ENCODE peak calls at places on chromosome 10, in seven cellular contexts. X is CD8-positive, alpha-beta T cell; V is H9; F is heart left ventricle; Z is left ventricle myocardium inferior; P is IMR-90; D is neural progenitor cell. L is an unnamed sample. For H3K4me1 and H3K27me3, the result is how much of the 10 kb centered on the place peaks cover.

GRCh38 chr10:29634764-29635625 is at the start of gene SVIL:
- DNase-seq in D (peak), P (peak), F (peak), X (no peak), V (peak), Z (peak), L (peak)

GRCh38 chr10:113644185-113645120 is 19.4 kb downstream of the NRAP start:
- DNase-seq in F (no peak), V (no peak), Z (no peak), D (no peak), X (no peak), P (peak), L (no peak)

GRCh38 chr10:19628767-19629443 is 187.3 kb upstream of the PLXDC2 start:
- DNase-seq in F (no peak), V (no peak), Z (no peak), X (no peak), P (no peak), D (peak), L (no peak)

GRCh38 chr10:7275761-7276440 is 134.9 kb downstream of the SFMBT2 start:
- DNase-seq in Z (no peak), D (no peak), X (no peak), V (no peak), P (no peak), F (no peak), L (peak)

GRCh38 chr10:3886666-3887251 is 101.8 kb upstream of the KLF6 start:
- DNase-seq in F (peak), X (no peak), P (peak), V (no peak), D (no peak), Z (no peak), L (peak)

GRCh38 chr10:6300106-6300783 is 97.5 kb downstream of the PFKFB3 start:
- DNase-seq in Z (no peak), P (peak), X (peak), F (no peak), D (no peak), V (no peak), L (no peak)

GRCh38 chr10:3950676-3951275 is 165.8 kb upstream of the KLF6 start:
- DNase-seq in X (peak), D (no peak), Z (no peak), V (no peak), F (no peak), P (no peak), L (no peak)

GRCh38 chr10:3426190-3426845 is 253.7 kb upstream of the PITRM1 start:
- DNase-seq in F (no peak), Z (no peak), V (no peak), X (no peak), D (no peak), P (peak), L (no peak)

GRCh38 chr10:132421377-132422168 is 24.6 kb downstream of the PWWP2B start:
- DNase-seq in D (peak), V (no peak), F (peak), X (no peak), Z (peak), P (peak), L (peak)

GRCh38 chr10:26528715-26529393 is 90.7 kb downstream of the APBB1IP start:
- DNase-seq in F (no peak), Z (no peak), P (no peak), D (no peak), V (no peak), X (no peak), L (no peak)

GRCh38 chr10:75191821-75192568 is 18.6 kb upstream of the VDAC2 start:
- DNase-seq in X (no peak), V (no peak), P (peak), D (no peak), F (peak), Z (peak), L (peak)

GRCh38 chr10:23525406-23525805 is 86.5 kb downstream of the OTUD1 start:
- DNase-seq in D (no peak), V (no peak), X (no peak), Z (no peak), F (no peak), P (peak), L (no peak)
- TF ChIP-seq CTCF in D (peak), V (peak), X (peak), Z (peak), F (peak), P (peak), L (peak)

DNA sequence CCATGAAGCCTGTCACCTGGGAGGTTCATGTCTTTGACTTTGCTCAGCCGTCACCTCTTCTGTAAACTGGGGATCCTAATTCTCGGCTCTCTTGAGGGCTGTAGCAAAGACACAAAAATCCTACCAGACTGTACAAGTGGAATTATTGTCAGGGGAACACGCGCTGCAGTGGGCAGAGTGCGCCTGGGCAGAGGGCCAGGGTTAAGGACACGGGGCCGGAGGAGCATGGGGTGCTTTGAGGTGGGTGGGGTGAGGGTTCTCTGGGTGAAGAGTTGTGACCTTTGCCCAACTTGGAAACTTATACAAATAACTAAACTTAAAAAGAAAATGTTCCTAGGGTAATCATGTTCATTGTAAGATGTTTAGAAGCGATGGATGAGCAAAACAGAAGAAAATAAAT is 36.0 kb downstream of the PALD1 start:
- DNase-seq in F (no peak), X (no peak), D (no peak), P (no peak), V (no peak), Z (no peak), L (no peak)
- H3K4me1 ChIP-seq in F (half or more), X (under half), D (under half), P (under half), V (under half), Z (half or more), L (under half)

GRCh38 chr10:124074471-124075109 is 18.8 kb downstream of the CHST15 start:
- DNase-seq in Z (peak), V (no peak), P (no peak), D (no peak), F (no peak), X (no peak), L (no peak)
- H3K27me3 ChIP-seq in Z (under half), V (under half), P (under half), D (under half), F (under half), X (under half), L (under half)

DNA sequence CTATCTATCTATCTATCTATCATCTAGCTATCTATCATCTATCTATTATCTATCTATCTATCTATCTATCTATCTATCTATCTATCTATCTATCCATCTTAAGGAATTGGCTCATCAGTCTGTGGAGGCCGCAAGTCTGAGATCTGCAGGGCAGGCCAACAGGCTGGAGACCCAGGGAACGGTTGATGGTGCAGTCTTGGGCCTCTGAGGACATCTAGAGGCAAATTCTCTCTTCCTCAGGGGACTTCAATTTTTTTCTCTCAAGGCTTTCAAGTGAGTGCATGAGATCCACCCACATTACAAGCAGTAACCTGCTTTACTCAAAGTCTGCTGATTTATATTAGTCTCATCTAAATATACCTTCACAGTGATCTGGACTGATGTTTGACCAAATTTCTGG is 197.0 kb downstream of the GLRX3 start:
- DNase-seq in X (no peak), F (no peak), P (no peak), D (peak), V (no peak), Z (no peak), L (no peak)
- TF ChIP-seq CTCF in X (no peak), F (no peak), P (no peak), D (peak), V (peak), Z (no peak), L (no peak)

GRCh38 chr10:43448742-43449141 is 11.8 kb downstream of the ZNF487 start:
- DNase-seq in D (no peak), F (no peak), X (no peak), P (no peak), V (no peak), Z (no peak), L (no peak)

GRCh38 chr10:43453266-43453831 is 16.4 kb downstream of the ZNF487 start:
- DNase-seq in D (no peak), F (no peak), Z (no peak), X (no peak), V (no peak), P (no peak), L (no peak)

GRCh38 chr10:43458227-43458626 is 21.3 kb downstream of the ZNF487 start:
- DNase-seq in X (no peak), V (no peak), F (no peak), Z (no peak), D (peak), P (no peak), L (no peak)

DNA sequence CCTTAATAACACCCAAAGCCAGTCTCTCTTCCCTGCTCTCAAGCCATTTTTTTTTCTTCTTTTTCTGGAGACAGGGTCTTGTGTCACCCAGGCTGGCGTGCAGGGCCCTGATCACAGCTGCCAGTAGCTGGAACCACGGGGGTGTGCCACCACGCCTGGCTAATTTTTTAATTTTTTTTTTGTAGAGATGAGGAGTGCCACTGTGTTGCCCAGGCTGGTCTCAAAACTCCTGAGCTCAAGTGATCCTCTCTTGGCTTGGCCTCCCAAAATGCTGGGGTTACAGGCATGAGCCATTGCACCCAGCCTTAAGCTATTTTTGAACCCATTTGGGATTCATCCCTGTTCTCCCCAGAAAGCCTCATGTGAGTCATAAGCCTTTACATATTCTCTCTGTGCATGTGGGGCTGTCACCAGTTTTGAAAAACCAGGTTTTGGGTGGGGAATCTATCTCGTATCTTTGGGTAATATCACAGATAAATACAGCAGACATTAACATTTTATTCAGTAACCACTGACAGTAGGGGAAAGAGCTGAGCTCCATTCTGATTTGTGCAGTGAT is 15.5 kb downstream of the ZNF487 start:
- DNase-seq in Z (no peak), P (no peak), D (no peak), V (no peak), X (no peak), F (no peak), L (no peak)
- H3K4me1 ChIP-seq in Z (under half), P (under half), D (under half), V (under half), X (half or more), F (under half), L (under half)

DNA sequence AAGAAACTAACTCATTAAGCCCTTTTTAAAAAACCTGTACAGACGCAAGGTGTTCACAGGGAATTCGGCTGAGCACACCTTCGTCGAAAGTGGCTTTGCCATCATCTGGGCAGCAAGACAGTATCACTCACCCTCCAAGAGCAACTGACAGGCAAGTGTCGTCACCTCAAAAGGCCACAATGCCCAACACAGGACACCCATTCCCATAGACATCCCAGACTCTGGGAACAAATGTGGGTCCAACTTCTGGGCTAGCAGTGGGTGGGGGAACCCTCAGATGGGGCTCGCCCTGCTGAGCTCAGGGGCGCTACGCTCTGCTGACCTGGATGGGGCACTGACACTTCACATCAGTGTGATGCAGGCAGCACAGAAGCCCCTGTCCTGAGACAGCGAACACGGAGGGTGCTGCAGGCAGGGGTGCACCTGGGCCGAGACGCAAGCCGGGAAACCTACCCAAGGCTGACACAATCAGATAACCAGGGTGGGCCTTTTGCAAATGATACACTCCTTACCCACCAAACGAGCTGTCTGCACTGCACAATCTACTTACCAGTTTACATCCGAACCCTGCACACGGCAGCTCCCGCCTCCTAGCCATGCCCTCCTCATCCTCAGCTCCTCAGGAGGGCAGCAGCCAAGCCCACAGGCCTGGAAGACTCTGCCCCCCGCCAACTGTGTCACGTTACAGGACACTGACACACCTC is 1.7 kb downstream of the DIP2C start:
- DNase-seq in Z (no peak), F (no peak), D (no peak), V (no peak), X (no peak), P (no peak), L (no peak)
- H3K27me3 ChIP-seq in Z (under half), F (under half), D (under half), V (under half), X (under half), P (under half), L (under half)

GRCh38 chr10:70619271-70620019 is 16.9 kb upstream of the PRF1 start:
- DNase-seq in Z (no peak), X (no peak), D (no peak), P (peak), F (no peak), V (no peak), L (no peak)
- TF ChIP-seq CTCF in Z (peak), X (no peak), D (peak), P (peak), F (peak), V (peak), L (no peak)

GRCh38 chr10:14549496-14549895 is 218.8 kb upstream of the FRMD4A start:
- DNase-seq in P (peak), Z (no peak), V (no peak), F (no peak), X (no peak), D (no peak), L (no peak)

GRCh38 chr10:14550471-14550941 is 219.8 kb upstream of the FRMD4A start:
- DNase-seq in P (no peak), V (no peak), X (no peak), D (no peak), Z (no peak), F (no peak), L (no peak)

GRCh38 chr10:14547826-14548225 is 217.1 kb upstream of the FRMD4A start:
- DNase-seq in D (peak), V (no peak), Z (no peak), P (no peak), F (no peak), X (no peak), L (no peak)

GRCh38 chr10:14548970-14549369 is 218.2 kb upstream of the FRMD4A start:
- DNase-seq in P (no peak), X (no peak), Z (no peak), F (no peak), D (no peak), V (no peak), L (no peak)

GRCh38 chr10:14548474-14548873 is 217.8 kb upstream of the FRMD4A start:
- DNase-seq in F (no peak), V (no peak), X (no peak), P (no peak), D (no peak), Z (no peak), L (no peak)
- H3K4me1 ChIP-seq in F (under half), V (under half), X (half or more), P (under half), D (under half), Z (under half), L (under half)

GRCh38 chr10:123143825-123144168 is 4.1 kb upstream of the HMX2 start:
- DNase-seq in X (no peak), V (no peak), Z (no peak), F (no peak), D (no peak), P (no peak), L (no peak)
- H3K27me3 ChIP-seq in X (half or more), V (half or more), Z (half or more), F (half or more), D (half or more), P (half or more), L (half or more)